ENCODE peak calls at places on chromosome 17, in nine cellular contexts. L is BJ, O is esophagus squamous epithelium, J is A549, F is PC-3, G is astrocyte of the cerebellum, S is fibroblast of lung, D is dorsolateral prefrontal cortex, R is K562. N is an unnamed sample.
A peak's percentile ranks its signal among the peaks of the same experiment; 100 is the strongest.

GRCh38 chr17:70539172-70539924 is 370.0 kb downstream of the KCNJ2 start:
- DNase-seq in L (no peak), O (no peak), J (no peak), S (no peak), F (no peak), D (no peak), R (no peak), G (no peak), N (no peak)

GRCh38 chr17:81123052-81124048 is 42.0 kb upstream of the PVALEF start:
- DNase-seq in J (no peak), R (no peak), S (no peak), L (no peak), G (no peak), O (no peak), D (no peak), F (no peak), N (no peak)

GRCh38 chr17:72152392-72152727 is 31.5 kb downstream of the SOX9 start:
- DNase-seq in L (no peak), O (no peak), G (no peak), J (no peak), S (peak; percentile 77), R (no peak), D (no peak), F (peak; percentile 69), N (no peak)

GRCh38 chr17:13562271-13562800 is 39.4 kb downstream of the HS3ST3A1 start:
- DNase-seq in J (no peak), S (peak; percentile 95), R (no peak), L (no peak), F (peak; percentile 90), G (no peak), O (no peak), D (no peak), N (peak; percentile 89)

GRCh38 chr17:3802461-3803307 is 1.7 kb upstream of the ITGAE start:
- DNase-seq in O (no peak), R (no peak), F (peak; percentile 79), L (peak; percentile 29), D (no peak), S (peak; percentile 91), G (peak; percentile 79), J (no peak), N (peak; percentile 52)

GRCh38 chr17:78460951-78461944 is 82.8 kb downstream of the PGS1 start:
- DNase-seq in S (no peak), L (no peak), D (no peak), J (no peak), G (no peak), O (no peak), R (no peak), F (no peak), N (no peak)

GRCh38 chr17:2264023-2264860 is 39.3 kb downstream of the SMG6 start:
- DNase-seq in F (no peak), S (peak; percentile 36), L (no peak), J (no peak), O (no peak), G (no peak), R (no peak), D (no peak), N (peak; percentile 78)

GRCh38 chr17:16911141-16911937 is 60.6 kb downstream of the TNFRSF13B start:
- DNase-seq in G (no peak), R (no peak), J (no peak), S (no peak), O (no peak), F (no peak), D (peak; percentile 40), L (no peak), N (no peak)

GRCh38 chr17:848402-848801 is 66.2 kb downstream of the MRM3 start:
- DNase-seq in G (no peak), O (no peak), R (no peak), J (no peak), F (no peak), S (no peak), D (no peak), L (no peak), N (no peak)

GRCh38 chr17:850086-850827 is 68.1 kb downstream of the MRM3 start:
- DNase-seq in S (no peak), L (no peak), J (no peak), G (no peak), O (no peak), F (no peak), R (no peak), D (no peak), N (no peak)

GRCh38 chr17:846901-847777 is 65.0 kb downstream of the MRM3 start:
- DNase-seq in D (no peak), J (no peak), F (peak; percentile 17), R (no peak), S (peak; percentile 36), L (no peak), G (no peak), O (no peak), N (no peak)

GRCh38 chr17:851986-852385 is 69.8 kb downstream of the MRM3 start:
- DNase-seq in G (no peak), L (no peak), O (no peak), R (no peak), S (no peak), D (no peak), F (no peak), J (no peak), N (no peak)

GRCh38 chr17:850828-851759 is 68.9 kb downstream of the MRM3 start:
- DNase-seq in J (no peak), R (no peak), F (no peak), G (no peak), L (no peak), O (no peak), D (no peak), S (peak; percentile 30), N (peak; percentile 40)
- H3K4me3 ChIP-seq in J (no peak overlapping the region), R (no peak overlapping the region), F (no peak overlapping the region), G (no peak overlapping the region), L (peak overlapping the region; percentile 21), O (peak overlapping the region; percentile 9), D (no peak overlapping the region), S (peak overlapping the region; percentile 18), N (peak overlapping the region; percentile 18)

GRCh38 chr17:49944451-49944850 is 24.5 kb upstream of the DLX4 start:
- DNase-seq in D (no peak), J (no peak), G (no peak), O (no peak), F (no peak), R (no peak), L (no peak), S (no peak), N (no peak)

GRCh38 chr17:49946964-49947584 is 21.9 kb upstream of the DLX4 start:
- DNase-seq in L (no peak), D (no peak), S (no peak), R (no peak), F (no peak), J (no peak), O (no peak), G (no peak), N (no peak)

GRCh38 chr17:49949634-49950033 is 19.4 kb upstream of the DLX4 start:
- DNase-seq in D (no peak), F (no peak), L (no peak), S (no peak), R (no peak), J (no peak), G (no peak), O (no peak), N (no peak)

GRCh38 chr17:49942918-49943317 is 26.1 kb upstream of the DLX4 start:
- DNase-seq in G (no peak), F (no peak), D (no peak), L (no peak), S (no peak), O (no peak), R (no peak), J (no peak), N (no peak)

GRCh38 chr17:49946208-49946607 is 22.8 kb upstream of the DLX4 start:
- DNase-seq in R (no peak), O (no peak), S (no peak), G (no peak), J (no peak), F (no peak), D (no peak), L (no peak), N (no peak)
- H3K4me3 ChIP-seq in R (no peak overlapping the region), O (no peak overlapping the region), S (no peak overlapping the region), G (no peak overlapping the region), J (no peak overlapping the region), F (no peak overlapping the region), D (no peak overlapping the region), L (no peak overlapping the region), N (no peak overlapping the region)

GRCh38 chr17:7579001-7579838 is at the start of gene CD68:
- DNase-seq in L (peak; percentile 76), F (peak; percentile 92), D (no peak), R (no peak), S (peak; percentile 92), J (peak; percentile 97), O (peak; percentile 49), G (no peak), N (peak; percentile 72)

GRCh38 chr17:7580631-7581554 is 1.5 kb downstream of the CD68 start:
- DNase-seq in F (no peak), L (no peak), D (no peak), S (no peak), O (no peak), G (no peak), R (no peak), J (no peak), N (no peak)

GRCh38 chr17:7577327-7578199 is 1.9 kb upstream of the CD68 start:
- DNase-seq in O (no peak), R (no peak), F (no peak), D (no peak), S (no peak), L (no peak), J (no peak), G (no peak), N (no peak)

GRCh38 chr17:7582401-7583252 is 1.0 kb upstream of the MPDU1 start:
- DNase-seq in R (no peak), J (no peak), G (no peak), O (no peak), S (no peak), F (no peak), D (no peak), L (no peak), N (no peak)

DNA sequence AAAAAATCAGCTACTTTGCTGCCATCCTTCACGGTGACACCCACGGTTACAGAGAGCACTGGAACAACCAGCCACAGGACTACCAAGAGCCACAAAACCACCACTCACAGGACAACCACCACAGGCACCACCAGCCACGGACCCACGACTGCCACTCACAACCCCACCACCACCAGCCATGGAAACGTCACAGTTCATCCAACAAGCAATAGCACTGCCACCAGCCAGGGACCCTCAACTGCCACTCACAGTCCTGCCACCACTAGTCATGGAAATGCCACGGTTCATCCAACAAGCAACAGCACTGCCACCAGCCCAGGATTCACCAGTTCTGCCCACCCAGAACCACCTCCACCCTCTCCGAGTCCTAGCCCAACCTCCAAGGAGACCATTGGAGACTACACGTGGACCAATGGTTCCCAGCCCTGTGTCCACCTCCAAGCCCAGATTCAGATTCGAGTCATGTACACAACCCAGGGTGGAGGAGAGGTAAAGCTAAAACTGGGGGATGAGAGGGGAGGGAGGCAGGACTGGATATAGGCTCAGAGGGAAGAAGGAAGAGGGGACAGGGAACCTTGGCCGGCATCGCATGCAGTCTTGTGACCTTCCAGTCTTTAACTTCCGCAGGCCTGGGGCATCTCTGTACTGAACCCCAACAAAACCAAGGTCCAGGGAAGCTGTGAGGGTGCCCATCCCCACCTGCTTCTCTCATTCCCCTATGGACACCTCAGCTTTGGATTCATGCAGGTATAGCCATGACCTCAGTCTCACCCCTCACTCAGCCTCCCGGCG is 597 bp downstream of the CD68 start:
- DNase-seq in S (no peak), F (no peak), O (no peak), G (no peak), L (no peak), D (no peak), R (no peak), J (no peak), N (no peak)
- H3K4me3 ChIP-seq in S (no peak overlapping the region), F (peak overlapping the region; percentile 1), O (no peak overlapping the region), G (no peak overlapping the region), L (peak overlapping the region; percentile 6), D (peak overlapping the region; percentile 63), R (peak overlapping the region; percentile 42), J (no peak overlapping the region), N (peak overlapping the region; percentile 28)

GRCh38 chr17:56831364-56832095 is 2.2 kb downstream of the C17orf67 start:
- DNase-seq in S (no peak), O (no peak), L (no peak), G (no peak), F (no peak), D (no peak), R (no peak), J (no peak), N (no peak)

GRCh38 chr17:56833023-56833811 is 503 bp downstream of the C17orf67 start:
- DNase-seq in J (peak; percentile 49), R (peak; percentile 68), G (no peak), L (no peak), D (peak; percentile 67), O (no peak), F (peak; percentile 87), S (peak; percentile 50), N (no peak)

GRCh38 chr17:56833812-56834379 is at the start of the genes C17orf67 and DGKE:
- DNase-seq in L (peak; percentile 69), J (peak; percentile 85), R (peak; percentile 98), D (peak; percentile 97), S (peak; percentile 96), O (peak; percentile 89), F (peak; percentile 98), G (peak; percentile 87), N (peak; percentile 83)

GRCh38 chr17:56830726-56831363 is 2.9 kb downstream of the C17orf67 start:
- DNase-seq in R (no peak), O (no peak), S (no peak), F (no peak), G (no peak), D (no peak), L (no peak), J (no peak), N (no peak)

GRCh38 chr17:56832446-56832845 is 1.3 kb downstream of the C17orf67 start:
- DNase-seq in S (no peak), L (no peak), R (no peak), O (no peak), D (no peak), F (peak; percentile 15), J (no peak), G (no peak), N (no peak)
- H3K4me3 ChIP-seq in S (peak overlapping the region; percentile 62), L (peak overlapping the region; percentile 86), R (peak overlapping the region; percentile 75), O (no peak overlapping the region), D (peak overlapping the region; percentile 92), F (peak overlapping the region; percentile 74), J (peak overlapping the region; percentile 85), G (peak overlapping the region; percentile 63), N (peak overlapping the region; percentile 70)

N was measured in skeletal muscle cell.